ENCODE peak calls at places on chromosomes 12 and 14, in five cellular contexts. H is adipocyte, Y is upper lobe of right lung, I is mesenchymal stem cell, W is stomach. V is an unnamed sample.

GRCh38 chr12:11576104-11576503 is 73.4 kb upstream of the ETV6 start:
- DNase-seq in H (no peak), Y (no peak), I (peak; percentile 44), W (no peak), V (no peak)

GRCh38 chr14:102319351-102320032 is at the start of gene ZNF839:
- DNase-seq in H (peak; percentile 93), Y (peak; percentile 97), I (peak; percentile 91), W (peak; percentile 93), V (peak; percentile 28)

GRCh38 chr12:27048822-27049752 is 26.7 kb downstream of the MED21 start:
- DNase-seq in H (peak; percentile 66), Y (no peak), I (peak; percentile 68), W (no peak), V (no peak)

GRCh38 chr12:3241621-3242020 is 164.4 kb downstream of the TSPAN9 start:
- DNase-seq in H (no peak), Y (no peak), I (no peak), W (no peak), V (no peak)

GRCh38 chr12:76329163-76329562 is 19.1 kb downstream of the BBS10 start:
- DNase-seq in H (peak; percentile 72), Y (no peak), I (peak; percentile 65), W (no peak), V (peak; percentile 76)

GRCh38 chr12:65712264-65713004 is 111.8 kb upstream of the HMGA2 start:
- DNase-seq in H (no peak), Y (no peak), I (no peak), W (no peak), V (no peak)

GRCh38 chr12:58804749-58805148 is 115.6 kb downstream of the LRIG3 start:
- DNase-seq in H (no peak), Y (no peak), I (no peak), W (no peak), V (no peak)

GRCh38 chr14:92551066-92551841 is 37.7 kb downstream of the RIN3 start:
- DNase-seq in H (no peak), Y (no peak), I (no peak), W (no peak), V (no peak)

GRCh38 chr14:32669416-32669815 is 269.3 kb upstream of the NPAS3 start:
- DNase-seq in H (no peak), Y (no peak), I (no peak), W (no peak), V (no peak)

GRCh38 chr12:67517181-67517887 is 131.2 kb upstream of the DYRK2 start:
- DNase-seq in H (no peak), Y (no peak), I (no peak), W (peak; percentile 56), V (no peak)

GRCh38 chr12:105928436-105928835 is 210.3 kb downstream of the NUAK1 start:
- DNase-seq in H (no peak), Y (no peak), I (no peak), W (peak; percentile 45), V (no peak)

GRCh38 chr12:54940695-54941315 is 43.8 kb downstream of the TESPA1 start:
- DNase-seq in H (no peak), Y (no peak), I (no peak), W (no peak), V (no peak)

GRCh38 chr12:32080435-32080834 is 26.2 kb upstream of the BICD1 start:
- DNase-seq in H (no peak), Y (no peak), I (no peak), W (no peak), V (no peak)

GRCh38 chr12:4118017-4118510 is 155.5 kb upstream of the CCND2 start:
- DNase-seq in H (peak; percentile 25), Y (no peak), I (peak; percentile 65), W (no peak), V (peak; percentile 9)

GRCh38 chr14:51860164-51860835 is at the start of gene GNG2:
- DNase-seq in H (peak; percentile 89), Y (peak; percentile 85), I (peak; percentile 83), W (peak; percentile 79), V (no peak)

GRCh38 chr12:84986586-84986985 is 49.5 kb downstream of the TSPAN19 start:
- DNase-seq in H (no peak), Y (no peak), I (peak; percentile 26), W (no peak), V (no peak)

GRCh38 chr12:93087836-93088610 is 158.9 kb upstream of the EEA1 start:
- DNase-seq in H (no peak), Y (no peak), I (peak; percentile 19), W (no peak), V (no peak)

GRCh38 chr14:32259368-32260013 is 56.4 kb upstream of the RNU6-8 start:
- DNase-seq in H (peak; percentile 59), Y (no peak), I (peak; percentile 76), W (no peak), V (peak; percentile 46)

GRCh38 chr12:53659011-53659551 is 16.8 kb downstream of the ATP5MC2 start:
- DNase-seq in H (peak; percentile 87), Y (no peak), I (peak; percentile 52), W (peak; percentile 76), V (no peak)

GRCh38 chr14:100606687-100607610 is 19.7 kb upstream of the BEGAIN start:
- DNase-seq in H (no peak), Y (peak; percentile 40), I (no peak), W (no peak), V (no peak)

GRCh38 chr14:101865288-101865687 is 99.1 kb upstream of the DYNC1H1 start:
- DNase-seq in H (no peak), Y (no peak), I (no peak), W (no peak), V (no peak)

GRCh38 chr12:89544730-89545184 is 18.9 kb upstream of the POC1B start:
- DNase-seq in H (peak; percentile 24), Y (peak; percentile 63), I (peak; percentile 60), W (peak; percentile 77), V (no peak)

GRCh38 chr14:84144166-84144565 is 1385.8 kb upstream of the FLRT2 start:
- DNase-seq in H (peak; percentile 47), Y (no peak), I (peak; percentile 39), W (no peak), V (no peak)

GRCh38 chr12:103077108-103077773 is 119.8 kb downstream of the ASCL1 start:
- DNase-seq in H (no peak), Y (no peak), I (no peak), W (no peak), V (no peak)

GRCh38 chr12:71160585-71160984 is 2.8 kb upstream of the TSPAN8 start:
- DNase-seq in H (no peak), Y (no peak), I (peak; percentile 4), W (no peak), V (no peak)

GRCh38 chr14:24422261-24422660 is 7.2 kb downstream of the CBLN3 start:
- DNase-seq in H (no peak), Y (no peak), I (no peak), W (no peak), V (no peak)

GRCh38 chr12:49187184-49187583 is 1.7 kb downstream of the TUBA1A start:
- DNase-seq in H (peak; percentile 71), Y (no peak), I (peak; percentile 54), W (no peak), V (no peak)

GRCh38 chr14:72558721-72559120 is 335.2 kb downstream of the DPF3 start:
- DNase-seq in H (no peak), Y (no peak), I (no peak), W (no peak), V (peak; percentile 12)

GRCh38 chr12:14769462-14769836 is 33.8 kb downstream of the WBP11 start:
- DNase-seq in H (peak; percentile 46), Y (peak; percentile 70), I (peak; percentile 45), W (peak; percentile 43), V (no peak)

GRCh38 chr12:24111591-24111990 is 162.1 kb upstream of the SOX5 start:
- DNase-seq in H (no peak), Y (no peak), I (no peak), W (no peak), V (no peak)

GRCh38 chr14:32507029-32507984 is 178.2 kb downstream of the AKAP6 start:
- DNase-seq in H (peak; percentile 91), Y (no peak), I (peak; percentile 59), W (no peak), V (peak; percentile 46)

GRCh38 chr12:107079172-107080011 is 14.0 kb downstream of the CRY1 start:
- DNase-seq in H (peak; percentile 56), Y (no peak), I (peak; percentile 55), W (no peak), V (no peak)

GRCh38 chr12:82635263-82635662 is 51.4 kb upstream of the TMTC2 start:
- DNase-seq in H (no peak), Y (no peak), I (no peak), W (no peak), V (no peak)

GRCh38 chr14:24179961-24180726 is 8.3 kb downstream of the REC8 start:
- DNase-seq in H (peak; percentile 59), Y (peak; percentile 50), I (peak; percentile 24), W (no peak), V (peak; percentile 84)

GRCh38 chr12:123749355-123749754 is 12.7 kb upstream of the DNAH10 start:
- DNase-seq in H (no peak), Y (no peak), I (no peak), W (no peak), V (no peak)
- H3K36me3 ChIP-seq in H (peaks cover 70% of the 10 kb centered on the region), Y (peaks cover 68% of the 10 kb centered on the region), I (peaks cover 36% of the 10 kb centered on the region), W (peaks cover 100% of the 10 kb centered on the region), V (peaks cover 9% of the 10 kb centered on the region)

DNA sequence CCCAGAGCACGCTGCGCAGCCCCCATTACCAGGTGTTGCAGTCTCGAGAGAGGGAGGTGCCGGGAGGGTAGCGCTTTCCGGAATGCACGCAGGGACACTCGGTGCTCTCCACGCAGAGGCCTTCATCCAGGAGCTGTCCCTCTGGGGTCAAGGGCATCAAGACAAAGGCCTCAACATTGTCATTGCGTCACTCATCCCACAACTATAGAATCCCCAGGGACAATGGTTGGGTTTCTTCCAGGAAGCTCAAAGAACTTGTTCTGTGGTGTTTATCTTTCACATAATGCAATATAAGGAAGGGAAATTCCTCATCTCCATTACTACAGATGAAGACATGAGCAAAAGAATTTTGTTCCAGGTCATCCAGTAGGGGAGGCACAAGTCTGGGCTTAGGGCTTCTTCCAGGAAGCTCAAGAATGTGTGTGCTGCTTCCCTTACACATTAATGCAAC is 52.1 kb downstream of the VWF start:
- DNase-seq in H (peak; percentile 63), Y (no peak), I (peak; percentile 73), W (no peak), V (no peak)
- H3K36me3 ChIP-seq in H (no peaks in the 10 kb centered on the region), Y (no peaks in the 10 kb centered on the region), I (no peaks in the 10 kb centered on the region), W (no peaks in the 10 kb centered on the region), V (no peaks in the 10 kb centered on the region)

DNA sequence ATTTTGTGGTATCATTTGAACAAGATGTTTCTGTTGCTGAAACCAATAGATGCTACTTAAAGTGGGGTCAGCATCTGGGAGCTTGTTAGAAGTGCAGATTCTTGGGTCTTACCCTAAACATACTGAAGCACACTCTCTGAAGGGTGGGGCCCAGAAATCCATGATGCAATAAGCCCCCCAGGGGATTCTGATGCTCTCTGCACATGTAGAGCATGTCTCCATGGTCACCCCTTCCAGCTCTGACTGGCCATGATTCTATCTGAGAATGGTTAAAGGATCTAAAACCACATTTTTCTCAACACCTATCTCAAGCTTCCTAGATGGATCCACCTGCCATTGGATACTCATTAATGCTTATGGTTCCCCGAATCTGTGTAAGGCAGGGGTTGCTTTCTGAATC is 20.4 kb downstream of the JDP2 start:
- DNase-seq in H (peak; percentile 30), Y (no peak), I (no peak), W (no peak), V (no peak)
- H3K36me3 ChIP-seq in H (peaks cover 26% of the 10 kb centered on the region), Y (peaks cover 20% of the 10 kb centered on the region), I (peaks cover 8% of the 10 kb centered on the region), W (peaks cover 10% of the 10 kb centered on the region), V (peaks cover 13% of the 10 kb centered on the region)

DNA sequence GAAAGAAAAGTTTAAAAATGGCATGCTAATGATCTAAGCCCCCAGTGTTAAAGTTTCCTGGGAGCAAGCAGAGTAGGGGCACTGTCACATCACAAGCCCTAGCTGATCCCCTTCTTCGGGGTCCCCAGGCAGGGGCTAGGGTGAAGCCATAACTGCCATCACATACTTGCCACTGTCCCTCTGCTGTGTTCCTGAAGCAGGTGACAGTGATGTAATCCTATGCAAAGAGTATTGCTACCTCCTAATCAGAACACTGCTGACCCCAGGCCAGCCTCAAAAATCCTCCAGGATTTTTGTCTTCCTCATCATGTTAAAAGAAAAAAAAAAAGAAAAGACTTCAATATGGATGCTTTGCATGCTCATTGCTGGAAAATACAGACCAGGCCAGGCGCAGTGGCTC is 1.2 kb upstream of the RFC5 start:
- DNase-seq in H (no peak), Y (no peak), I (no peak), W (no peak), V (no peak)
- H3K36me3 ChIP-seq in H (peaks cover 10% of the 10 kb centered on the region), Y (peaks cover 11% of the 10 kb centered on the region), I (peaks cover 4% of the 10 kb centered on the region), W (peaks cover 15% of the 10 kb centered on the region), V (no peaks in the 10 kb centered on the region)

V was measured in BJ.